ENCODE peak calls at places on chromosomes 6 and 20, in six cellular contexts. X, S, E, R, H and Q are unnamed samples.
A peak's percentile ranks its signal among the peaks of the same experiment; 100 is the strongest.

GRCh38 chr20:53805895-53806384 is 212.3 kb upstream of the ZNF217 start:
- DNase-seq in X (no peak), S (no peak), E (no peak), R (no peak), H (no peak), Q (no peak)

GRCh38 chr6:137416376-137417109 is 77.7 kb downstream of the OLIG3 start:
- DNase-seq in X (no peak), S (no peak), E (peak; percentile 36), R (no peak), H (no peak), Q (no peak)

GRCh38 chr20:18632196-18632789 is 44.4 kb downstream of the DTD1 start:
- DNase-seq in X (peak; percentile 72), S (peak; percentile 42), E (peak; percentile 63), R (peak; percentile 80), H (no peak), Q (peak; percentile 22)

GRCh38 chr6:49327005-49327404 is 136.0 kb downstream of the MMUT start:
- DNase-seq in X (no peak), S (no peak), E (no peak), R (no peak), H (no peak), Q (no peak)

GRCh38 chr6:158686791-158687381 is 37.0 kb downstream of the SYTL3 start:
- DNase-seq in X (no peak), S (peak; percentile 25), E (no peak), R (no peak), H (no peak), Q (no peak)

GRCh38 chr6:35496036-35496850 is 636 bp downstream of the TEAD3 start:
- DNase-seq in X (peak; percentile 43), S (no peak), E (peak; percentile 74), R (no peak), H (no peak), Q (no peak)

GRCh38 chr6:163231356-163232014 is 183.0 kb upstream of the QKI start:
- DNase-seq in X (no peak), S (no peak), E (no peak), R (no peak), H (no peak), Q (no peak)

GRCh38 chr6:11172501-11173337 is 59.7 kb downstream of the NEDD9 start:
- DNase-seq in X (peak; percentile 66), S (peak; percentile 24), E (peak; percentile 76), R (peak; percentile 95), H (no peak), Q (no peak)

GRCh38 chr6:133512410-133513016 is 271.4 kb downstream of the EYA4 start:
- DNase-seq in X (peak; percentile 46), S (no peak), E (peak; percentile 42), R (peak; percentile 68), H (no peak), Q (no peak)

GRCh38 chr20:7627734-7628663 is 312.3 kb downstream of the HAO1 start:
- DNase-seq in X (no peak), S (no peak), E (no peak), R (no peak), H (no peak), Q (no peak)

GRCh38 chr6:159984268-159984786 is 15.4 kb downstream of the IGF2R start:
- DNase-seq in X (no peak), S (no peak), E (peak; percentile 74), R (no peak), H (no peak), Q (no peak)

GRCh38 chr6:148507774-148508173 is 165.1 kb downstream of the SASH1 start:
- DNase-seq in X (no peak), S (no peak), E (no peak), R (no peak), H (no peak), Q (no peak)

GRCh38 chr6:148513145-148514071 is 170.8 kb downstream of the SASH1 start:
- DNase-seq in X (no peak), S (no peak), E (no peak), R (no peak), H (no peak), Q (no peak)

GRCh38 chr6:148509789-148510581 is 167.3 kb downstream of the SASH1 start:
- DNase-seq in X (no peak), S (no peak), E (no peak), R (no peak), H (no peak), Q (no peak)

GRCh38 chr6:148509152-148509571 is 166.5 kb downstream of the SASH1 start:
- DNase-seq in X (no peak), S (no peak), E (no peak), R (no peak), H (no peak), Q (no peak)

DNA sequence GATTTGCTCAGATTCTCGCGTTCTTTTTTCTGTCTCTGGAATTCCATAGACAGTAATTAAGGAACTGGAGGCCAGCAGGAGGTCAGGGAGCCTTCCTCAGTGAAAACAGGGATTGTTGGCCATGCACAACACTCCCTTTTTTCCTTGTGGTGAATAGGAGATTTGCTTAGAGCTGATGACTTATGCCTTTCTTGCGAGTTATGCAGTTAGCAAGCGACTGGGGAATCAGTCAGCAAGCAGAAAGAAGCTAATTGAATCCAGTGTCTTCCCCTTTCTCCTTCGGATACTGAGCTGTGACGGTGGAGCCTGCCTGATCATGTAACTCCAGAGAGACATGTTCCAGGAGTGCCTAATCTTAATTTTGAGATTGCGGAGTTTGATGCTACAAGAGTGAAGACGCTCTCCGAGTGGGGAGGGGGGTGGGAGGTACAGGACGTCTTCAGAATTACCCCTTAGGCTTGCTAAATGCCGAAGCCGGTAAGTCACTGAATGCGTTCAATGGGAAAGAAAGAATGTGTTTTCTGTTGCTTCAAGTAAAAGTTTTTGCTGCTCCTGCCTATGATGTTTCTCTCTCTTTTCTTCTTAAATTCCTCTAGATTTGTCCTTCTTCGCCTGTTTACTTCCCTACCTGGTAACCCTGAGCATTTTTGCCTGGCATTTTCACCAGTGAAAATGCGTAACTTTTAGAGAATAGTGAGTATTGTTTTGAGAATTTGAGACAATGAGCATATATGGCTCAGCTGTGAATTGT is 165.9 kb downstream of the SASH1 start:
- DNase-seq in X (no peak), S (no peak), E (no peak), R (no peak), H (no peak), Q (no peak)
- TF ChIP-seq POLR2A in X (no peak), S (no peak), E (no peak), R (no peak), H (no peak), Q (no peak)

DNA sequence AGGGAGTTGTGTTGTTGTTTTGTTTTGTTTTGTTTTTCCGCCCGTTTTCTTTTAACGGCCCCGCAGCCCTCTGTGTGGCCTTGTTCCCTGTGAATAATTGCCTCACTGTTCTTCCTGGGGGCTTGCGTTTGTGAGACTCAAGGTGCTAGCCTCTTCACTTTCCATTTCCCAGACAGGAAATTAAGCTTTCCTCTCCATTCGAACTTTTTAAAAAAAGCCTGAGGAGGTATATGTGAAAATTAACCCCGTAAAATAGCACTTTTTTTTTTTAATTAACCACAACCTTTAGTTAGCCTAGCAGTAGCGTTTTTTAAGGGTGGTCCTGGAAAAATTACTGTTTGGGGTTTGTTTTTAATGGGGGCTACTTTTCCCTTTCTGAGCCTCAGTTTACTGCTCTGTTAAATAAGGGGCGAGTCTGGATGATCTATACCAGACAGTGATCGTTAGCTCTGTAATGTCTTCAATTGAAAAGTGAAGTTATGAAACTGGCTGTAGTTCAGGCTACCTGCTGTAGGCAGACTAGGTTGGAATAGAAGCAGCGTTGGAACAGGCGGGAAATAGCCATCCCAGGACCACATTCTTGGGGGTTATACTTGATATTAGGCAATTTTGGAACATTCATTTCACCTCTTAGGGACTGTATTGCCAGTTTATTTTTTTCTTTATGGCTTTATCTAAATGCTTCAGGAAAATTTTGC is 1.7 kb downstream of the STX16 start:
- DNase-seq in X (no peak), S (no peak), E (peak; percentile 40), R (no peak), H (no peak), Q (no peak)
- TF ChIP-seq TAF1 in X (no peak), S (no peak), E (no peak), R (no peak), H (no peak), Q (no peak)

GRCh38 chr20:60589624-60590023 is 631.4 kb downstream of the CDH26 start:
- DNase-seq in X (no peak), S (no peak), E (peak; percentile 37), R (no peak), H (no peak), Q (no peak)

GRCh38 chr20:60581606-60582005 is 623.4 kb downstream of the CDH26 start:
- DNase-seq in X (no peak), S (no peak), E (no peak), R (no peak), H (no peak), Q (no peak)

GRCh38 chr20:60583741-60584140 is 625.5 kb downstream of the CDH26 start:
- DNase-seq in X (no peak), S (no peak), E (no peak), R (no peak), H (no peak), Q (no peak)

GRCh38 chr20:60584221-60584620 is 626.0 kb downstream of the CDH26 start:
- DNase-seq in X (no peak), S (no peak), E (no peak), R (no peak), H (no peak), Q (no peak)

DNA sequence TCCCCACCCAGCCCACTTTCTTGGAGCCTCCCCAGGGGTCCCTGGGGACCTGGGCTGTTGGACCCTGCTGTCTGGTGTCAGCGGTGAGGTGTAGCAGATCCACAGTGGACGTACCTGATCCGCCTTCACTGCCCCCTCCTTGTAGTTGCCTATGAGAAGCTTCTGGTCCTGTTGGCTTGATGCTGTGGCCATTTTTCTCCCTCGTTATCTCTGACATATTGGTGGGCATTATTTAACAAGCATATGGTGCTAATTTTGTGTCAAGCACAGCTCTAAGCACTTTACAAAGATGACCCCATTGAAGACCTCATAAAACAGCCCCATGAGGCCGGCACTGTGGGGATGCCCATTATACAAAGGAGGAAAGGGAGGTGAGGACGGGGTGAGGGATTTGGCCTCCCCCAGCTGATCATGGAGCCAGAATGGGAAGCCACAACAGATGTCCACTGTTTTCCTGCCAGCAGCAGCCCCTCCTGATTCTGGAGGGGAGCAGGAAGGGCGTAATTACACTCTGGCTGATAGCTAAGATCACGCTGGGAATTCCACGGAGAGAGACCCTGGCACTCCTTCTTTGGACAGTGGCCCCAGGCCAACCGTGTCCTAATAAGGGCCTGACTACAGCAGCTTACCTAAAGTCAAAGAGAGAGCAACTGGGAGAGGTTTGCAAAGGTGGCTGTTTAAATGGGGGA is 628.3 kb downstream of the CDH26 start:
- DNase-seq in X (no peak), S (no peak), E (no peak), R (no peak), H (no peak), Q (no peak)
- TF ChIP-seq POLR2A in X (no peak), S (no peak), E (no peak), R (no peak), H (no peak), Q (no peak)

GRCh38 chr6:151998784-151999183 is 191.3 kb downstream of the ESR1 start:
- DNase-seq in X (no peak), S (no peak), E (no peak), R (no peak), H (no peak), Q (no peak)
- TF ChIP-seq TAF1 in X (no peak), S (no peak), E (no peak), R (no peak), H (no peak), Q (no peak)